ENCODE peak calls at places on chromosomes 1 and 21, in five cellular contexts. G is dermis blood vessel endothelial cell, B is hippocampal formation, W is T-helper 2 cell, J is left lobe of liver. V is an unnamed sample.

GRCh38 chr21:42012763-42013329 is 2.7 kb upstream of the ZBTB21 start:
- DNase-seq in B (no peak), W (no peak), G (no peak), J (no peak), V (no peak)

GRCh38 chr1:118788372-118788955 is 199.7 kb downstream of the TBX15 start:
- DNase-seq in W (no peak), J (no peak), B (no peak), G (no peak), V (peak)

GRCh38 chr1:98963359-98963758 is 41.3 kb downstream of the PLPPR5 start:
- DNase-seq in B (no peak), J (no peak), G (no peak), W (no peak), V (no peak)

GRCh38 chr1:184810735-184811316 is 56.2 kb upstream of the EDEM3 start:
- DNase-seq in J (no peak), W (no peak), G (no peak), B (no peak), V (no peak)

GRCh38 chr1:81833722-81834121 is 33.0 kb downstream of the ADGRL2 start:
- DNase-seq in J (no peak), W (no peak), B (no peak), G (no peak), V (no peak)

GRCh38 chr1:43454270-43455011 is 710 bp upstream of the HYI start:
- DNase-seq in G (peak), W (peak), J (peak), B (peak), V (peak)

GRCh38 chr1:172931340-172931739 is 119.4 kb downstream of the TNFSF18 start:
- DNase-seq in J (no peak), W (no peak), B (no peak), G (no peak), V (no peak)

GRCh38 chr1:106925750-106926149 is 130.7 kb upstream of the PRMT6 start:
- DNase-seq in J (no peak), W (no peak), B (no peak), G (no peak), V (no peak)

GRCh38 chr21:41784456-41785102 is 17.7 kb upstream of the RIPK4 start:
- DNase-seq in J (no peak), G (no peak), W (no peak), B (no peak), V (no peak)